ENCODE peak calls at places on chromosomes 5 and 9, in nine cellular contexts. O, R, K, T, D, X, A, M and V are unnamed samples.

GRCh38 chr9:135022191-135022870 is 65.1 kb upstream of the OLFM1 start:
- DNase-seq in X (no peak), T (peak; percentile 38), D (no peak), A (no peak), R (no peak), K (no peak), O (no peak), M (no peak), V (no peak)

GRCh38 chr9:17555362-17556054 is 23.4 kb upstream of the SH3GL2 start:
- DNase-seq in D (no peak), T (no peak), O (no peak), A (no peak), K (no peak), R (no peak), M (no peak), X (no peak), V (no peak)

GRCh38 chr5:176870110-176870591 is 29.0 kb downstream of the HK3 start:
- DNase-seq in A (peak; percentile 73), D (peak; percentile 9), T (no peak), X (no peak), K (no peak), O (peak; percentile 52), M (peak; percentile 24), R (no peak), V (no peak)

GRCh38 chr5:118791986-118792734 is 196.2 kb downstream of the DTWD2 start:
- DNase-seq in A (peak; percentile 85), K (peak; percentile 35), D (peak; percentile 78), M (peak; percentile 53), R (peak; percentile 8), T (no peak), O (peak; percentile 27), X (peak; percentile 23), V (peak; percentile 12)

GRCh38 chr9:96130970-96131369 is 171.0 kb downstream of the HSD17B3 start:
- DNase-seq in T (no peak), M (no peak), D (no peak), A (no peak), R (no peak), X (no peak), O (no peak), K (no peak), V (no peak)

GRCh38 chr9:22529426-22530199 is 83.0 kb downstream of the DMRTA1 start:
- DNase-seq in K (no peak), O (no peak), X (no peak), M (no peak), D (no peak), A (peak; percentile 48), R (no peak), T (no peak), V (no peak)

GRCh38 chr5:137328418-137328937 is 170.6 kb downstream of the SPOCK1 start:
- DNase-seq in A (no peak), K (no peak), D (no peak), X (no peak), O (no peak), T (no peak), M (no peak), R (no peak), V (no peak)

GRCh38 chr5:34604119-34604675 is 51.9 kb upstream of the RAI14 start:
- DNase-seq in M (no peak), D (no peak), K (no peak), X (no peak), O (no peak), R (no peak), A (no peak), T (no peak), V (no peak)

GRCh38 chr9:124759327-124759726 is 11.8 kb downstream of the NR6A1 start:
- DNase-seq in X (no peak), T (no peak), D (no peak), A (no peak), M (no peak), R (no peak), O (no peak), K (no peak), V (no peak)

GRCh38 chr9:134571946-134572914 is 69.4 kb upstream of the COL5A1 start:
- DNase-seq in T (no peak), X (no peak), O (no peak), D (no peak), M (peak; percentile 12), A (no peak), R (no peak), K (no peak), V (peak; percentile 28)

GRCh38 chr5:78615697-78616096 is 32.9 kb downstream of the LHFPL2 start:
- DNase-seq in O (no peak), R (no peak), X (no peak), D (no peak), M (peak; percentile 30), A (peak; percentile 56), K (no peak), T (no peak), V (no peak)

GRCh38 chr5:16593630-16594029 is 23.2 kb downstream of the RETREG1 start:
- DNase-seq in T (no peak), O (no peak), X (no peak), M (no peak), R (no peak), K (no peak), A (peak; percentile 32), D (no peak), V (no peak)

GRCh38 chr9:115587310-115587709 is 469.4 kb upstream of the TNC start:
- DNase-seq in R (no peak), O (no peak), K (no peak), D (no peak), A (no peak), M (no peak), X (no peak), T (no peak), V (no peak)

GRCh38 chr5:17252543-17252942 is 35.1 kb downstream of the BASP1 start:
- DNase-seq in O (no peak), T (no peak), K (no peak), R (no peak), M (no peak), X (no peak), A (peak; percentile 37), D (no peak), V (no peak)

DNA sequence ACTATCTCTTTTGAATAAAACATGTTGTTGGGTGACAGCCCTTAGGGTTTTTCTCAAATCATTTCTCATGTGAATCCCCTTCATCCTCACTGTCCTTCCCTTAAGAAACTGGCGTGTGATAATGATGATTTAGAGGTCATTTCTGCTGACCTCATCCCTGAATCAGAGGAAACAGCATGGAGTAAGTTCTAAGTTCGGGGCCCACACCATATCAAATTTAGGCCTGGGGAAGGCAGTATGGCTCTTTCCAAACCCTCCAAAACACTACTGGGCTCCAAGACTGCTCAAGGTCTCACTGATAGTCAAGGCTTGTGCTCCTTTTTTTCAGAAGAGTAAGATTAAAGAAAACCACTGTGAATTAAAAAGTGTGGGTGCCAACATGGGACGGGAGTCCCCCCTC is 872 bp upstream of the SMIM3 start:
- DNase-seq in T (no peak), K (no peak), D (no peak), O (no peak), A (peak; percentile 31), X (no peak), R (no peak), M (no peak), V (no peak)
- H3K4me3 ChIP-seq in T (no peak overlapping the region), K (peak overlapping the region; percentile 68), D (no peak overlapping the region), O (no peak overlapping the region), A (peak overlapping the region; percentile 88), X (peak overlapping the region; percentile 91), R (no peak overlapping the region), M (no peak overlapping the region), V (peak overlapping the region; percentile 85)

DNA sequence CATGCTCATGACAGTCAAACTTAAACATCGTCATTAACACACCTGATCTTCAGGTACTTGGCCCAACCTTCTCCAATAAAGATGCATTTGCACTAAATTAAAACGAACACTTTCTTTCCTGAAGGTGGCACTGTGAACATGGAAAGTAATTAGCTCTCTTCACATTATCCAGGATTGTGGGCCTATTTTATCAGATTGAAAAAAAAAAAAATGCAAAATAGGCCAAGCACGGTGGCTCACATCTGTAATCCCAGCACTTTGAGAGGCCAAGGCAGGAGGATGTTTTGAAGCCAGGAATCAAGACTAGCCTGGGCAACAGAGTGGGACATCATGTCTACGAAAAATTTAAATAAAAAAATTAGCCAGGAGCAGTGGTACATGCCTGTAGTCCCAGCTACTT is 14.4 kb upstream of the CDC20B start:
- DNase-seq in R (no peak), A (peak; percentile 10), D (peak; percentile 32), M (no peak), X (no peak), K (no peak), T (no peak), O (no peak), V (no peak)
- H3K27me3 ChIP-seq in R (peaks cover 53% of the 10 kb centered on the region), A (peaks cover 74% of the 10 kb centered on the region), D (no peaks in the 10 kb centered on the region), M (no peaks in the 10 kb centered on the region), X (peaks cover 20% of the 10 kb centered on the region), K (peaks cover 5% of the 10 kb centered on the region), T (no peaks in the 10 kb centered on the region), O (peaks cover 62% of the 10 kb centered on the region), V (no peaks in the 10 kb centered on the region)

DNA sequence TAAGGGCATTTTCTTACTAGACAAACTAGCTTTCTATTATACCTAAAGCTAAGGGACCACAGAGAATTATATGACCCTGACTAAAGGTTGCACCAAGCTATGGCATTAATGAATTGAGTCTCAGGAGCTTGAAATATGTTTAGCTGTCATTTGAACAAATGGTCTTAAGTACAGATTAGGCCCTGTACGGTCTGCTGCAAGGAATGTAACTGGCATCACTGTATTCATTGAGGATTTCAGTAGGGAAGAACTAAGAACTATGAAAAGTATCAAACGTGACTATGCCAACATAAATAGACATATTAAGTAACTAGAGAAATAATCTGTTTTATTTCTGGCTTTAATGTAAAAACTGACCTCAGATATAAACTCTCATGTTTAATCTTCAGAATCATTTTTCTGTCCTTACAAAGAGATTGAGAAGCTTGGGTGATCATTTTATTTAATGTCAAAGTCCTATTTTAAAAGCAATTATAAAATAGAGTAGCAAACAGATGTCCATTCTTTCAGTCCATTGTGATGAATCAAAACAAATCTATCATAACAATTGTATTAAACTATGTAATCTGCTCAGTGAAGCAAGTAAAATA is 845.9 kb downstream of the MAT2B start:
- DNase-seq in A (no peak), X (no peak), K (no peak), D (no peak), O (no peak), M (no peak), T (no peak), R (no peak), V (no peak)
- H3K36me3 ChIP-seq in A (no peaks in the 10 kb centered on the region), X (no peaks in the 10 kb centered on the region), K (no peaks in the 10 kb centered on the region), D (no peaks in the 10 kb centered on the region), O (no peaks in the 10 kb centered on the region), M (no peaks in the 10 kb centered on the region), T (no peaks in the 10 kb centered on the region), R (no peaks in the 10 kb centered on the region), V (no peaks in the 10 kb centered on the region)

GRCh38 chr5:7823601-7824000 is 27.3 kb downstream of the CFAP90 start:
- DNase-seq in K (no peak), D (no peak), O (no peak), M (no peak), A (no peak), X (no peak), T (no peak), R (no peak), V (no peak)

GRCh38 chr5:7828269-7828668 is 22.7 kb downstream of the CFAP90 start:
- DNase-seq in R (no peak), T (no peak), D (no peak), X (no peak), O (no peak), M (peak; percentile 77), K (no peak), A (no peak), V (no peak)

GRCh38 chr5:7827602-7828001 is 23.3 kb downstream of the CFAP90 start:
- DNase-seq in A (peak; percentile 65), X (no peak), T (no peak), R (no peak), O (no peak), K (no peak), M (no peak), D (no peak), V (no peak)

GRCh38 chr5:7825630-7826029 is 25.3 kb downstream of the CFAP90 start:
- DNase-seq in A (no peak), M (no peak), O (no peak), R (no peak), K (no peak), T (no peak), X (no peak), D (no peak), V (no peak)

GRCh38 chr5:7824995-7825394 is 25.9 kb downstream of the CFAP90 start:
- DNase-seq in O (no peak), A (no peak), T (no peak), R (no peak), X (no peak), K (no peak), D (no peak), M (no peak), V (no peak)
- H3K4me3 ChIP-seq in O (peak overlapping the region; percentile 37), A (no peak overlapping the region), T (no peak overlapping the region), R (no peak overlapping the region), X (no peak overlapping the region), K (no peak overlapping the region), D (no peak overlapping the region), M (no peak overlapping the region), V (no peak overlapping the region)